ENCODE peak calls at places on chromosomes 11 and 22, in ten cellular contexts. U, G, W, T, B, Z, D, N, K and Y are unnamed samples.

GRCh38 chr11:2376751-2377451 is at the start of gene CD81:
- DNase-seq in U (no peak), G (no peak), W (peak; percentile 53), T (peak; percentile 61), B (peak; percentile 82), Z (peak; percentile 88), D (no peak), N (no peak), K (no peak), Y (peak; percentile 73)

GRCh38 chr11:112885744-112886706 is 75.2 kb upstream of the NCAM1 start:
- DNase-seq in U (no peak), G (no peak), W (no peak), T (no peak), B (no peak), Z (no peak), D (no peak), N (no peak), K (no peak), Y (no peak)

GRCh38 chr11:92123540-92123939 is 101.1 kb upstream of the FAT3 start:
- DNase-seq in U (peak; percentile 2), G (no peak), W (peak; percentile 57), T (no peak), B (no peak), Z (no peak), D (no peak), N (no peak), K (no peak), Y (no peak)

GRCh38 chr22:16783930-16784354 is 41.3 kb downstream of the XKR3 start:
- DNase-seq in U (no peak), G (no peak), W (no peak), T (no peak), B (peak; percentile 51), Z (peak; percentile 65), D (no peak), N (no peak), K (no peak), Y (no peak)

GRCh38 chr22:49261616-49262015 is 566.1 kb downstream of the BRD1 start:
- DNase-seq in U (no peak), G (no peak), W (no peak), T (no peak), B (no peak), Z (peak; percentile 38), D (peak; percentile 65), N (no peak), K (peak; percentile 68), Y (no peak)

GRCh38 chr11:34065505-34066203 is 14.1 kb downstream of the CAPRIN1 start:
- DNase-seq in U (peak; percentile 33), G (no peak), W (no peak), T (peak; percentile 4), B (no peak), Z (peak; percentile 69), D (no peak), N (no peak), K (no peak), Y (no peak)

GRCh38 chr22:16932577-16932976 is 75.4 kb downstream of the GAB4 start:
- DNase-seq in U (no peak), G (no peak), W (no peak), T (no peak), B (no peak), Z (peak; percentile 62), D (no peak), N (no peak), K (no peak), Y (no peak)

GRCh38 chr11:115984228-115984627 is 480.0 kb upstream of the CADM1 start:
- DNase-seq in U (no peak), G (no peak), W (no peak), T (no peak), B (no peak), Z (no peak), D (no peak), N (no peak), K (no peak), Y (no peak)

GRCh38 chr22:41429232-41429945 is 17.2 kb downstream of the TOB2 start:
- DNase-seq in U (no peak), G (no peak), W (no peak), T (no peak), B (no peak), Z (no peak), D (no peak), N (no peak), K (no peak), Y (no peak)

GRCh38 chr11:34458566-34458965 is 19.8 kb downstream of the CAT start:
- DNase-seq in U (no peak), G (no peak), W (no peak), T (no peak), B (no peak), Z (peak; percentile 52), D (no peak), N (no peak), K (no peak), Y (no peak)

GRCh38 chr11:47847892-47848635 is at the start of gene NUP160:
- DNase-seq in U (peak; percentile 77), G (peak; percentile 81), W (peak; percentile 69), T (peak; percentile 82), B (peak; percentile 95), Z (peak; percentile 95), D (peak; percentile 92), N (peak; percentile 87), K (peak; percentile 83), Y (peak; percentile 86)

GRCh38 chr11:42315846-42316245 is 856.4 kb upstream of the LRRC4C start:
- DNase-seq in U (no peak), G (no peak), W (peak; percentile 20), T (no peak), B (no peak), Z (no peak), D (no peak), N (no peak), K (no peak), Y (no peak)

GRCh38 chr22:39283312-39284141 is 35.9 kb downstream of the RPL3 start:
- DNase-seq in U (peak; percentile 93), G (peak; percentile 80), W (peak; percentile 69), T (no peak), B (no peak), Z (no peak), D (no peak), N (peak; percentile 74), K (peak; percentile 89), Y (peak; percentile 62)

DNA sequence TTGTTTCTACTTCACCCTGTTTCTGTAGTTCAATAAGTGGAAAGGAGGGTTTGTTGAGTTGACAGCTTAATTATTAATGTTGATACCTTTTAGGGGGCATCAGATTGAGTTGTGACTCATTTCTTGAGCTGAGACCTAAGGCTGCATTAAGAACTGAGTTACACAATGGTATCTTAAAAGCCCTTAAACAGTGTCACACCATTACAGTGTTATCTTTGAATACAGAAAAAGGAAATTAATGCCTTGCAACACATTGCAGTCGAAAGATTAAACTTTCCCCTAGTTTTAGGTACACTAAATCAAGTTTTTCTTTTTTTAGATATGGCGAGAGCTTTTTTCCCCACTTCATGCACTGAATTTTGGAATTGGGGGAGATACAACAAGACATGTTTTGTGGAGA is 16.7 kb downstream of the PAFAH1B2 start:
- DNase-seq in U (peak; percentile 55), G (no peak), W (peak; percentile 56), T (no peak), B (no peak), Z (no peak), D (no peak), N (no peak), K (no peak), Y (no peak)
- H3K27ac ChIP-seq in U (no peak overlapping the region), G (no peak overlapping the region), W (peak overlapping the region; percentile 23), T (no peak overlapping the region), B (no peak overlapping the region), Z (no peak overlapping the region), D (no peak overlapping the region), N (no peak overlapping the region), K (no peak overlapping the region), Y (no peak overlapping the region)

DNA sequence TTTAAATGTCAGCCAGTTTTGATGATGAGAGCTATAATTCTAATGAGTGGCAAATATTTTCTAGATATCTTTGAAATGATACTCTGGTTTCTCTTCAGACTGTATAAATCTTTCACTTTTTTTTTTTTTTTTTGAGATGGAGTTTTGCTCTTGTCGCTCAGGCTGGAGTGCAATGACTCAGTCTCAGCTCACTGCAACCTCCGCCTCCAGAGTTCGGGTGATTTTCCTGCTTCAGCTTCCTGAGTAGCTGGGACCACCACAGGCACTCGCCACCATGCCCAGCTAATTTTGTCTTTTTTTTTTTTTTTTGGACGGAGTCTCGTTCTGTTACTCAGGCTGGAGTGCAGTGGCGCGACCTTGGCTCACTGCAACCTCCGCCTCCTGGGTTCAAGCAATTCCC is 113.6 kb downstream of the TEAD1 start:
- DNase-seq in U (peak; percentile 84), G (no peak), W (peak; percentile 73), T (no peak), B (no peak), Z (no peak), D (no peak), N (no peak), K (no peak), Y (no peak)
- H3K27ac ChIP-seq in U (peak overlapping the region; percentile 40), G (no peak overlapping the region), W (no peak overlapping the region), T (no peak overlapping the region), B (no peak overlapping the region), Z (no peak overlapping the region), D (no peak overlapping the region), N (no peak overlapping the region), K (no peak overlapping the region), Y (no peak overlapping the region)

GRCh38 chr11:72081856-72082255 is 1.2 kb downstream of the LRRC51 start:
- DNase-seq in U (no peak), G (no peak), W (no peak), T (no peak), B (no peak), Z (no peak), D (no peak), N (no peak), K (no peak), Y (no peak)
- H3K27ac ChIP-seq in U (no peak overlapping the region), G (no peak overlapping the region), W (no peak overlapping the region), T (no peak overlapping the region), B (no peak overlapping the region), Z (no peak overlapping the region), D (peak overlapping the region; percentile 86), N (peak overlapping the region; percentile 87), K (peak overlapping the region; percentile 49), Y (peak overlapping the region; percentile 6)

GRCh38 chr11:9982796-9983579 is 311.0 kb downstream of the SBF2 start:
- DNase-seq in U (no peak), G (no peak), W (peak; percentile 71), T (no peak), B (no peak), Z (peak; percentile 91), D (no peak), N (no peak), K (no peak), Y (peak; percentile 5)
- H3K27ac ChIP-seq in U (peak overlapping the region; percentile 87), G (no peak overlapping the region), W (peak overlapping the region; percentile 21), T (no peak overlapping the region), B (no peak overlapping the region), Z (peak overlapping the region; percentile 74), D (no peak overlapping the region), N (no peak overlapping the region), K (no peak overlapping the region), Y (no peak overlapping the region)

GRCh38 chr11:77347962-77348361 is 46.5 kb upstream of the GDPD4 start:
- DNase-seq in U (no peak), G (no peak), W (no peak), T (no peak), B (no peak), Z (no peak), D (no peak), N (no peak), K (no peak), Y (no peak)
- H3K27ac ChIP-seq in U (no peak overlapping the region), G (no peak overlapping the region), W (no peak overlapping the region), T (no peak overlapping the region), B (no peak overlapping the region), Z (no peak overlapping the region), D (no peak overlapping the region), N (no peak overlapping the region), K (no peak overlapping the region), Y (no peak overlapping the region)

GRCh38 chr11:67376421-67376820 is 3.0 kb upstream of the CLCF1 start:
- DNase-seq in U (no peak), G (no peak), W (no peak), T (no peak), B (no peak), Z (peak; percentile 53), D (no peak), N (no peak), K (no peak), Y (no peak)
- H3K27ac ChIP-seq in U (no peak overlapping the region), G (no peak overlapping the region), W (no peak overlapping the region), T (no peak overlapping the region), B (no peak overlapping the region), Z (no peak overlapping the region), D (no peak overlapping the region), N (no peak overlapping the region), K (no peak overlapping the region), Y (no peak overlapping the region)